ENCODE peak calls at places on chromosomes 7 and 10, in eight cellular contexts. P, Y, W, B, T, N, R and X are unnamed samples.

GRCh38 chr10:130429809-130430208 is 293.6 kb downstream of the GLRX3 start:
- DNase-seq in P (no peak), Y (no peak), W (no peak), B (no peak), T (no peak), N (no peak), R (no peak), X (no peak)

GRCh38 chr7:100066953-100067352 is 14.6 kb downstream of the ZNF3 start:
- DNase-seq in P (no peak), Y (no peak), W (no peak), B (no peak), T (no peak), N (no peak), R (no peak), X (no peak)

GRCh38 chr7:156064921-156065386 is 252.7 kb upstream of the SHH start:
- DNase-seq in P (no peak), Y (no peak), W (no peak), B (no peak), T (no peak), N (peak), R (peak), X (no peak)

GRCh38 chr10:75841266-75841665 is 409.8 kb downstream of the LRMDA start:
- DNase-seq in P (no peak), Y (no peak), W (peak), B (no peak), T (no peak), N (no peak), R (no peak), X (no peak)

GRCh38 chr10:81303656-81304055 is 571.3 kb upstream of the NRG3 start:
- DNase-seq in P (no peak), Y (no peak), W (no peak), B (no peak), T (no peak), N (no peak), R (no peak), X (no peak)

GRCh38 chr10:59027975-59028640 is 148.3 kb upstream of the PHYHIPL start:
- DNase-seq in P (no peak), Y (no peak), W (no peak), B (no peak), T (no peak), N (no peak), R (no peak), X (no peak)

GRCh38 chr7:47785923-47786556 is 162.2 kb downstream of the PKD1L1 start:
- DNase-seq in P (no peak), Y (no peak), W (no peak), B (no peak), T (no peak), N (no peak), R (no peak), X (no peak)

GRCh38 chr7:150631084-150631824 is 931 bp downstream of the GIMAP6 start:
- DNase-seq in P (no peak), Y (no peak), W (no peak), B (peak), T (no peak), N (no peak), R (no peak), X (no peak)

GRCh38 chr10:49039409-49039808 is 75.9 kb downstream of the VSTM4 start:
- DNase-seq in P (no peak), Y (no peak), W (no peak), B (no peak), T (no peak), N (no peak), R (no peak), X (no peak)

GRCh38 chr7:2929321-2930201 is 85.5 kb upstream of the GNA12 start:
- DNase-seq in P (no peak), Y (no peak), W (no peak), B (no peak), T (no peak), N (no peak), R (no peak), X (no peak)

GRCh38 chr10:104581884-104582603 is 59.0 kb upstream of the SORCS3 start:
- DNase-seq in P (no peak), Y (no peak), W (no peak), B (no peak), T (no peak), N (peak), R (no peak), X (no peak)

GRCh38 chr10:101597036-101597435 is 8.9 kb downstream of the DPCD start:
- DNase-seq in P (peak), Y (no peak), W (no peak), B (no peak), T (no peak), N (no peak), R (no peak), X (no peak)

GRCh38 chr10:76051007-76051936 is 619.8 kb downstream of the LRMDA start:
- DNase-seq in P (peak), Y (no peak), W (no peak), B (no peak), T (no peak), N (no peak), R (peak), X (no peak)

GRCh38 chr7:82050134-82050533 is 280.3 kb upstream of the HGF start:
- DNase-seq in P (no peak), Y (no peak), W (no peak), B (no peak), T (no peak), N (peak), R (peak), X (no peak)

GRCh38 chr7:55043691-55044090 is 24.9 kb downstream of the EGFR start:
- DNase-seq in P (no peak), Y (no peak), W (no peak), B (no peak), T (no peak), N (no peak), R (no peak), X (no peak)

GRCh38 chr10:49347342-49347741 is 48.4 kb downstream of the C10orf71 start:
- DNase-seq in P (no peak), Y (no peak), W (no peak), B (no peak), T (no peak), N (no peak), R (no peak), X (no peak)

GRCh38 chr7:23546897-23547572 is 15.3 kb upstream of the TRA2A start:
- DNase-seq in P (peak), Y (peak), W (peak), B (peak), T (peak), N (peak), R (peak), X (peak)

GRCh38 chr7:129875745-129876411 is 76.9 kb downstream of the UBE2H start:
- DNase-seq in P (no peak), Y (no peak), W (no peak), B (no peak), T (no peak), N (peak), R (no peak), X (no peak)

GRCh38 chr10:98080474-98080873 is 50.1 kb upstream of the CRTAC1 start:
- DNase-seq in P (no peak), Y (no peak), W (no peak), B (no peak), T (no peak), N (no peak), R (no peak), X (no peak)

GRCh38 chr7:120981888-120982615 is 6.5 kb upstream of the CPED1 start:
- DNase-seq in P (no peak), Y (no peak), W (no peak), B (no peak), T (no peak), N (no peak), R (no peak), X (no peak)

GRCh38 chr7:104950006-104950405 is 64.0 kb upstream of the KMT2E start:
- DNase-seq in P (no peak), Y (no peak), W (no peak), B (no peak), T (no peak), N (no peak), R (no peak), X (no peak)

GRCh38 chr10:102676916-102677315 is 32.6 kb downstream of the TRIM8 start:
- DNase-seq in P (no peak), Y (peak), W (no peak), B (no peak), T (no peak), N (no peak), R (no peak), X (no peak)

GRCh38 chr7:17558558-17559332 is 260.3 kb downstream of the AHR start:
- DNase-seq in P (no peak), Y (no peak), W (no peak), B (no peak), T (no peak), N (peak), R (no peak), X (no peak)

GRCh38 chr7:139181404-139181803 is 49.6 kb upstream of the UBN2 start:
- DNase-seq in P (no peak), Y (no peak), W (no peak), B (no peak), T (no peak), N (no peak), R (no peak), X (no peak)

GRCh38 chr10:47255866-47256265 is 44.1 kb upstream of the GDF10 start:
- DNase-seq in P (no peak), Y (no peak), W (no peak), B (no peak), T (no peak), N (no peak), R (no peak), X (no peak)

GRCh38 chr7:143222782-143223181 is 945 bp downstream of the TAS2R40 start:
- DNase-seq in P (no peak), Y (no peak), W (no peak), B (no peak), T (no peak), N (no peak), R (no peak), X (peak)

GRCh38 chr7:30708983-30709382 is 26.7 kb upstream of the CRHR2 start:
- DNase-seq in P (no peak), Y (no peak), W (no peak), B (peak), T (no peak), N (no peak), R (no peak), X (no peak)

GRCh38 chr7:5419523-5420107 is 4.0 kb downstream of the TNRC18 start:
- DNase-seq in P (peak), Y (no peak), W (peak), B (no peak), T (no peak), N (no peak), R (peak), X (no peak)

GRCh38 chr7:93938293-93938692 is 16.8 kb downstream of the GNG11 start:
- DNase-seq in P (no peak), Y (no peak), W (no peak), B (no peak), T (no peak), N (no peak), R (no peak), X (no peak)

GRCh38 chr7:26308551-26308950 is 16.9 kb downstream of the SNX10 start:
- DNase-seq in P (no peak), Y (no peak), W (no peak), B (no peak), T (no peak), N (no peak), R (no peak), X (no peak)

GRCh38 chr10:63007112-63007511 is 126.0 kb upstream of the NRBF2 start:
- DNase-seq in P (no peak), Y (no peak), W (no peak), B (no peak), T (no peak), N (no peak), R (no peak), X (no peak)

GRCh38 chr7:34107306-34107705 is 202.0 kb downstream of the BMPER start:
- DNase-seq in P (no peak), Y (no peak), W (no peak), B (peak), T (no peak), N (no peak), R (no peak), X (no peak)

GRCh38 chr7:27389508-27389907 is 146.9 kb downstream of the EVX1 start:
- DNase-seq in P (no peak), Y (no peak), W (no peak), B (peak), T (no peak), N (no peak), R (no peak), X (no peak)

GRCh38 chr10:113463777-113464176 is 89.1 kb upstream of the HABP2 start:
- DNase-seq in P (no peak), Y (no peak), W (no peak), B (no peak), T (no peak), N (no peak), R (peak), X (no peak)

GRCh38 chr7:110786576-110786975 is 304.4 kb upstream of the LRRN3 start:
- DNase-seq in P (no peak), Y (no peak), W (no peak), B (no peak), T (no peak), N (no peak), R (no peak), X (no peak)

GRCh38 chr7:45566386-45566785 is 7.8 kb upstream of the ADCY1 start:
- DNase-seq in P (no peak), Y (peak), W (no peak), B (no peak), T (no peak), N (no peak), R (no peak), X (no peak)

GRCh38 chr7:17674166-17674955 is 265.9 kb downstream of the SNX13 start:
- DNase-seq in P (no peak), Y (no peak), W (no peak), B (no peak), T (no peak), N (no peak), R (no peak), X (no peak)

GRCh38 chr10:58299580-58299979 is 30.6 kb downstream of the CISD1 start:
- DNase-seq in P (peak), Y (peak), W (peak), B (peak), T (no peak), N (peak), R (peak), X (peak)